ENCODE peak calls at places on chromosomes 13 and 19, in seven cellular contexts. M is K562, K is WTC11, C is HepG2, E is GM12878, X is HCT116, L is H1. V is an unnamed sample.

GRCh38 chr13:20903164-20903475 is 574 bp upstream of the XPO4 start:
- DNase-seq in M (no peak), K (no peak), C (no peak), E (no peak), X (no peak), L (no peak), V (no peak)

GRCh38 chr19:12836529-12836863 is 1.8 kb upstream of the MAST1 start:
- DNase-seq in M (no peak), K (no peak), C (no peak), E (no peak), X (no peak), L (no peak), V (no peak)

GRCh38 chr19:55152017-55152416 is 3.0 kb upstream of the TNNT1 start:
- DNase-seq in M (peak), K (no peak), C (no peak), E (no peak), X (peak), L (no peak), V (no peak)

GRCh38 chr19:4922530-4923378 is 13.5 kb downstream of the UHRF1 start:
- DNase-seq in M (no peak), K (no peak), C (no peak), E (no peak), X (no peak), L (no peak), V (no peak)

GRCh38 chr19:4401482-4402170 is 814 bp upstream of the CHAF1A start:
- DNase-seq in M (no peak), K (no peak), C (no peak), E (no peak), X (no peak), L (no peak), V (no peak)

GRCh38 chr13:111472559-111473460 is 152.4 kb downstream of the TEX29 start:
- DNase-seq in M (no peak), K (no peak), C (no peak), E (no peak), X (no peak), L (no peak), V (no peak)

GRCh38 chr19:34713262-34713637 is 20.8 kb upstream of the ZNF181 start:
- DNase-seq in M (no peak), K (no peak), C (no peak), E (no peak), X (no peak), L (no peak), V (no peak)

GRCh38 chr13:24220086-24220703 is 59.7 kb downstream of the SPATA13 start:
- DNase-seq in M (peak), K (peak), C (peak), E (no peak), X (peak), L (no peak), V (peak)

GRCh38 chr13:49521216-49521615 is 25.5 kb downstream of the PHF11 start:
- DNase-seq in M (no peak), K (no peak), C (no peak), E (no peak), X (no peak), L (no peak), V (no peak)

GRCh38 chr13:83589816-83590215 is 292.5 kb downstream of the SLITRK1 start:
- DNase-seq in M (no peak), K (no peak), C (no peak), E (no peak), X (no peak), L (no peak), V (no peak)

GRCh38 chr19:51742736-51743288 is 8.9 kb downstream of the FPR1 start:
- DNase-seq in M (no peak), K (no peak), C (no peak), E (no peak), X (no peak), L (no peak), V (no peak)

GRCh38 chr13:113145496-113145895 is 13.0 kb upstream of the PROZ start:
- DNase-seq in M (no peak), K (no peak), C (no peak), E (no peak), X (no peak), L (no peak), V (no peak)
- TF ChIP-seq SP1 in M (no peak), K (no peak), C (no peak), E (no peak), X (no peak), L (no peak), V (no peak)

DNA sequence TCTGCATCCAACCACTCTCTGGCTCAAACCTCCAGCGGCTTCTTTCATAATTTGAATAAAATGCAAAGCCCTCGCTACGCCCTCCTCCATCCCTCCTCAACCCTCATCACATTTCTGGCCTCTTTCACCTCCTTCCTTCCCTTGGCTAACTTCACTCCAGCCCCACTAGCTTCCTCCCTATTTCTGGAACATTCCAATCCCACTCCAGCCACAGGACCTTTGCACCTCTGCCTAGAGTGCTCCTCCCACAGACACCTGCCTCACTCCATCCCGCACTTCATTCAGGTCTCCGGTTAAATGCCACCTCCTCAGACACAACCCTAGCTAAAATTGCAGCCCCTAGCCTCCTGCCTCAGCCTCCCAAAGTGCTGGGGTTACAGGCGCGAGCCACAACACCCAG is 7.9 kb upstream of the DPF1 start:
- DNase-seq in M (no peak), K (no peak), C (no peak), E (no peak), X (no peak), L (no peak), V (no peak)
- TF ChIP-seq SP1 in M (no peak), K (no peak), C (no peak), E (no peak), X (no peak), L (no peak), V (no peak)

DNA sequence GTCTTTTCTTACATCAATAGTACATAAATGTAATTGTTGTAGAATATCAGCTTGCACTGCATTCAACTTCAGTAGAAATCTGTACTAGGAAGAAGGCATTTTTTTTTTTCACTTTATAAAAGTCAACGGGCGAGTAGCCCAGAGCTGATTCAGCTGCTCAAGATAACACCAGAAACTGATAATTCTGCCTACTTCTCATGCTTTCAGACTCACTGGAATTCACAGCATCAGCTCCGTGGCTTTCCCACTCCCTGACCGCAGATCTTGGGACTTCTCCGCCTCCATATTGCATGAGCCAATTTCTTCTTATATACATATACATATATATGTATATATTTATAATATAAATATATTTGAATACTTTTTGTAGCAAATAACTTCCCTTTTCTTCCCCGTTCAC is 263.1 kb upstream of the RXFP2 start:
- DNase-seq in M (no peak), K (no peak), C (no peak), E (no peak), X (no peak), L (no peak), V (no peak)
- TF ChIP-seq SP1 in M (no peak), K (no peak), C (no peak), E (no peak), X (no peak), L (no peak), V (no peak)

GRCh38 chr13:25371158-25371557 is 616 bp upstream of the ATP8A2 start:
- DNase-seq in M (no peak), K (no peak), C (no peak), E (no peak), X (no peak), L (no peak), V (no peak)

GRCh38 chr13:25375727-25376358 is 4.1 kb downstream of the ATP8A2 start:
- DNase-seq in M (peak), K (peak), C (peak), E (no peak), X (peak), L (peak), V (peak)

GRCh38 chr13:25377244-25377962 is 5.6 kb downstream of the ATP8A2 start:
- DNase-seq in M (no peak), K (no peak), C (no peak), E (no peak), X (no peak), L (no peak), V (no peak)

GRCh38 chr13:25371608-25372274 is at the start of gene ATP8A2:
- DNase-seq in M (peak), K (peak), C (no peak), E (no peak), X (no peak), L (peak), V (peak)

DNA sequence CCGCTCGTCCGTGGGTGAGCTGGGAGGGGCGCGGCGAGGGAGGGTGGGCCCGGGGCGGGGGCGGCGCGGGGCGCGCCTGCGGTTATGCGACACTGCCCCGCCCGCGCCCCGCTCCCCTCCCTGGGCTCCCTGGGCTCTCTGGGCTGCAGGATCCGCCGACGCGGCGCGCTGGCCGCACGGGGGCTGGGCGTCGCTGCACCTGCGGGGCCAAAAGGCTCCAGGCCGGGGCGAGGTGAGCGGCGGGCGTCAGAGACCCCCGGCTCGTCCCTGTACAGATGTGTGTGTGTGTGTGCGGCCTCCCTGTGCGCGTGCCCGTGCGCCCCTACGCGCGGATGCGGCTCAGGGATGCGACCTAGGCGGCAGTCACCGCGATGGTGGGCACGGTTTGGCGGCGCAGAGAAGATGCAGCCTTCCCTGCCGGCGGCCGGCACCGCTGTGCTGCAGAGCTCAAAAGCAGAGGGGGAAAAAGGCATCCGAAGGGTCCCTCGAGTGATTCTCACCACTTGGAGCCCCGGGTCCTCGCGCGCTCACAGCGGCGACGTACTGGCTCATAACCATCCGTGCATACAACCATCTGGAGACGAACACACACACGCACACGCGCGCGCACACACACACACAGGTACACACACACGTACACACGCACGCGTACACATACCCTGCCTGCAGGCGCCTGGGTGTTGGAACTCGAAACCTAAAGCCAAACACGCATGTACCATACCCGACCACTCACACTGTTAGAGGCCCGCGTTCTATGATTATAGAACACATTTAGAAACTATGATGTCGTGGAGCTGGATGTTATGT is 704 bp downstream of the ATP8A2 start:
- DNase-seq in M (peak), K (peak), C (no peak), E (no peak), X (no peak), L (peak), V (peak)
- TF ChIP-seq SP1 in M (no peak), K (no peak), C (no peak), E (no peak), X (no peak), L (no peak), V (no peak)

GRCh38 chr19:14381689-14382474 is 638 bp downstream of the ADGRE5 start:
- DNase-seq in M (peak), K (no peak), C (no peak), E (no peak), X (no peak), L (no peak), V (no peak)

GRCh38 chr19:14383556-14383897 is 2.3 kb downstream of the ADGRE5 start:
- DNase-seq in M (peak), K (no peak), C (no peak), E (no peak), X (no peak), L (no peak), V (no peak)

GRCh38 chr19:14383898-14384669 is 2.8 kb downstream of the ADGRE5 start:
- DNase-seq in M (peak), K (no peak), C (no peak), E (no peak), X (no peak), L (no peak), V (no peak)

GRCh38 chr19:14390548-14390947 is 9.3 kb downstream of the ADGRE5 start:
- DNase-seq in M (no peak), K (no peak), C (no peak), E (no peak), X (no peak), L (no peak), V (no peak)

DNA sequence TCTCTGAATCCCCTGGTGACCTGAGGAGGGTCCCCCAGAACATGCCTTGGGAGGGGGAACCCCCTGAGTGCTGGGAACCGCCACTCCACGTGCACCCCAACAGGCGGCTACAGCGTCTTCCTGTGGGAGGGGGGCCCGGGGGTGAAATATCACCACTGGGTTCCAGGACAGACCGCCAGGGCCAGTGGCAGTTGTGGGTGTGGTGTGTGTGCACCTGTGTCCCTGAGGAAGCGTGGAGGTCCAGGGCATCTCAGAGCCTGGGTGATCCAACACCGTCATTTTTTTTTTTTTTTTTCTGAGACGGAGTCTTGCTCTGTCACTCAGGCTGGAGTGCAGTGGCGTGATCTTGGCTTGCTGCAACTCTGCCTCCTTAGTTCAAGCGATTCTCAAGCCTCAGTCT is 4.2 kb downstream of the ADGRE5 start:
- DNase-seq in M (peak), K (no peak), C (no peak), E (no peak), X (no peak), L (no peak), V (no peak)
- TF ChIP-seq SP1 in M (no peak), K (no peak), C (no peak), E (no peak), X (no peak), L (no peak), V (no peak)

GRCh38 chr19:15871570-15871969 is 26.3 kb downstream of the CYP4F2 start:
- DNase-seq in M (peak), K (peak), C (no peak), E (no peak), X (peak), L (no peak), V (no peak)

GRCh38 chr19:15866646-15867045 is 31.2 kb downstream of the CYP4F2 start:
- DNase-seq in M (no peak), K (no peak), C (no peak), E (no peak), X (no peak), L (no peak), V (no peak)

GRCh38 chr19:15864824-15865223 is 33.0 kb downstream of the CYP4F2 start:
- DNase-seq in M (no peak), K (no peak), C (no peak), E (no peak), X (no peak), L (no peak), V (no peak)

GRCh38 chr19:15869109-15869555 is 28.7 kb downstream of the CYP4F2 start:
- DNase-seq in M (peak), K (peak), C (peak), E (no peak), X (peak), L (no peak), V (peak)

GRCh38 chr19:15869873-15870272 is 28.0 kb downstream of the CYP4F2 start:
- DNase-seq in M (no peak), K (no peak), C (no peak), E (no peak), X (no peak), L (no peak), V (no peak)
- TF ChIP-seq SP1 in M (no peak), K (no peak), C (no peak), E (no peak), X (no peak), L (no peak), V (no peak)

GRCh38 chr19:5941673-5942072 is 27.6 kb downstream of the CAPS start:
- DNase-seq in M (no peak), K (no peak), C (no peak), E (no peak), X (no peak), L (no peak), V (no peak)
- TF ChIP-seq SP1 in M (no peak), K (no peak), C (no peak), E (no peak), X (no peak), L (no peak), V (no peak)

DNA sequence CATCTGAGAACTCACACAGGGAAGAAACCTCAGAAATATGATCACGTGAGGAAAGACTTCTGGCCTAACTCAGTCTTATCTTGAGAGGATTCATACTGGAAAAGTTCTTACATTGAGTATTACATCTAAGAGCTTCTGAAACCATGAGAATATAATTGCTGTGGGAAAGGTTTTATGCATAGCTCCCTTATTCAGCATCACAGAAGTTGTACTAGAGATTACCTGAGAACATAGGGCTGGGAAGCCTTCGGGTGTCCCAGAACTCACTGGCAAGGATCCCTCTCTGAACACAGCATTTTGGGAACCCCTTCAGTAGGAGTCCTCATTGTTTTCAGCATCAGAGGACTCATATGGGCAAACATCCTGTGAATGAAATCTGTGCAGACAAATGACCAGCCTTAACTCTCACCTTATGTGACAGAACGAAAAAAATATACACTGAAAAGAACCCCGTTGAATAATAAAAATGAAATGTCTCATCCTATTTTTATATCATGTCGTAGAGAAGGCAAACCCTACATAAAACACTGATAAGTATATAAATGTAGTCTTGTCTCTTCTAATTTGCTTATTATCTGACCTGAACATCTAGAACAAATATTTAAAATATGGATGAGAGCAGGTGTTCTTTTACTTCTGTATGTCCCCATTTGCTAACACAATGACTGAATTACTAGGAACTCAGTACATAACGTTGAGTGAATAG is 14.2 kb downstream of the ZNF274 start:
- DNase-seq in M (no peak), K (no peak), C (peak), E (no peak), X (no peak), L (no peak), V (no peak)
- TF ChIP-seq SP1 in M (no peak), K (no peak), C (no peak), E (no peak), X (no peak), L (no peak), V (no peak)

V was measured in HEK293T.